ENCODE peak calls at places on chromosomes 3 and 15, in six cellular contexts. One of them, this sample, is unnamed.

GRCh38 chr3:109643590-109643989 is 306.2 kb upstream of the DPPA4 start:
- DNase-seq in activated naive CD4-positive, alpha-beta T cell: no peak
- DNase-seq in bronchial epithelial cell: peak
- DNase-seq in neuronal stem cell: no peak
- DNase-seq in stimulated activated CD8-positive, alpha-beta memory T cell treated with anti-CD3 and anti-CD28 coated beads, Interleukin-15, amount 100 ng/mL, for 1 hour: no peak
- DNase-seq in cerebellar cortex: no peak
- DNase-seq in this sample: no peak

GRCh38 chr15:30953731-30954378 is 37.6 kb downstream of the MTMR10 start:
- DNase-seq in activated naive CD4-positive, alpha-beta T cell: no peak
- DNase-seq in bronchial epithelial cell: peak
- DNase-seq in neuronal stem cell: no peak
- DNase-seq in stimulated activated CD8-positive, alpha-beta memory T cell treated with anti-CD3 and anti-CD28 coated beads, Interleukin-15, amount 100 ng/mL, for 1 hour: no peak
- DNase-seq in cerebellar cortex: no peak
- DNase-seq in this sample: no peak

GRCh38 chr3:60746043-60746638 is 505.1 kb downstream of the FHIT start:
- DNase-seq in activated naive CD4-positive, alpha-beta T cell: no peak
- DNase-seq in bronchial epithelial cell: no peak
- DNase-seq in neuronal stem cell: no peak
- DNase-seq in stimulated activated CD8-positive, alpha-beta memory T cell treated with anti-CD3 and anti-CD28 coated beads, Interleukin-15, amount 100 ng/mL, for 1 hour: no peak
- DNase-seq in cerebellar cortex: no peak
- DNase-seq in this sample: no peak

GRCh38 chr15:33292718-33293307 is 18.0 kb upstream of the RYR3 start:
- DNase-seq in activated naive CD4-positive, alpha-beta T cell: peak
- DNase-seq in bronchial epithelial cell: peak
- DNase-seq in neuronal stem cell: peak
- DNase-seq in stimulated activated CD8-positive, alpha-beta memory T cell treated with anti-CD3 and anti-CD28 coated beads, Interleukin-15, amount 100 ng/mL, for 1 hour: peak
- DNase-seq in cerebellar cortex: peak
- DNase-seq in this sample: peak

GRCh38 chr3:37117548-37117947 is 56.8 kb downstream of the LRRFIP2 start:
- DNase-seq in activated naive CD4-positive, alpha-beta T cell: no peak
- DNase-seq in bronchial epithelial cell: no peak
- DNase-seq in neuronal stem cell: no peak
- DNase-seq in stimulated activated CD8-positive, alpha-beta memory T cell treated with anti-CD3 and anti-CD28 coated beads, Interleukin-15, amount 100 ng/mL, for 1 hour: no peak
- DNase-seq in cerebellar cortex: no peak
- DNase-seq in this sample: no peak

GRCh38 chr3:12369598-12369997 is 80.7 kb downstream of the PPARG start:
- DNase-seq in activated naive CD4-positive, alpha-beta T cell: no peak
- DNase-seq in bronchial epithelial cell: no peak
- DNase-seq in neuronal stem cell: no peak
- DNase-seq in stimulated activated CD8-positive, alpha-beta memory T cell treated with anti-CD3 and anti-CD28 coated beads, Interleukin-15, amount 100 ng/mL, for 1 hour: no peak
- DNase-seq in cerebellar cortex: no peak
- DNase-seq in this sample: no peak

GRCh38 chr3:151404316-151404715 is 19.8 kb upstream of the P2RY12 start:
- DNase-seq in activated naive CD4-positive, alpha-beta T cell: no peak
- DNase-seq in bronchial epithelial cell: peak
- DNase-seq in neuronal stem cell: no peak
- DNase-seq in stimulated activated CD8-positive, alpha-beta memory T cell treated with anti-CD3 and anti-CD28 coated beads, Interleukin-15, amount 100 ng/mL, for 1 hour: no peak
- DNase-seq in cerebellar cortex: no peak
- DNase-seq in this sample: no peak

GRCh38 chr15:67033012-67033411 is 32.4 kb upstream of the SMAD3 start:
- DNase-seq in activated naive CD4-positive, alpha-beta T cell: no peak
- DNase-seq in bronchial epithelial cell: no peak
- DNase-seq in neuronal stem cell: no peak
- DNase-seq in stimulated activated CD8-positive, alpha-beta memory T cell treated with anti-CD3 and anti-CD28 coated beads, Interleukin-15, amount 100 ng/mL, for 1 hour: no peak
- DNase-seq in cerebellar cortex: no peak
- DNase-seq in this sample: no peak

GRCh38 chr3:151816091-151816604 is 2.2 kb downstream of the AADAC start:
- DNase-seq in activated naive CD4-positive, alpha-beta T cell: no peak
- DNase-seq in bronchial epithelial cell: peak
- DNase-seq in neuronal stem cell: no peak
- DNase-seq in stimulated activated CD8-positive, alpha-beta memory T cell treated with anti-CD3 and anti-CD28 coated beads, Interleukin-15, amount 100 ng/mL, for 1 hour: no peak
- DNase-seq in cerebellar cortex: no peak
- DNase-seq in this sample: no peak

GRCh38 chr3:117226932-117227331 is 517.4 kb downstream of the TUSC7 start:
- DNase-seq in activated naive CD4-positive, alpha-beta T cell: no peak
- DNase-seq in bronchial epithelial cell: no peak
- DNase-seq in neuronal stem cell: no peak
- DNase-seq in stimulated activated CD8-positive, alpha-beta memory T cell treated with anti-CD3 and anti-CD28 coated beads, Interleukin-15, amount 100 ng/mL, for 1 hour: no peak
- DNase-seq in cerebellar cortex: no peak
- DNase-seq in this sample: no peak

GRCh38 chr15:25182736-25183445 is 228.1 kb downstream of the SNRPN start:
- DNase-seq in activated naive CD4-positive, alpha-beta T cell: no peak
- DNase-seq in bronchial epithelial cell: no peak
- DNase-seq in neuronal stem cell: no peak
- DNase-seq in stimulated activated CD8-positive, alpha-beta memory T cell treated with anti-CD3 and anti-CD28 coated beads, Interleukin-15, amount 100 ng/mL, for 1 hour: no peak
- DNase-seq in cerebellar cortex: no peak
- DNase-seq in this sample: peak

GRCh38 chr3:121894191-121894990 is at the start of gene SLC15A2:
- DNase-seq in activated naive CD4-positive, alpha-beta T cell: no peak
- DNase-seq in bronchial epithelial cell: no peak
- DNase-seq in neuronal stem cell: no peak
- DNase-seq in stimulated activated CD8-positive, alpha-beta memory T cell treated with anti-CD3 and anti-CD28 coated beads, Interleukin-15, amount 100 ng/mL, for 1 hour: no peak
- DNase-seq in cerebellar cortex: peak
- DNase-seq in this sample: no peak

GRCh38 chr15:99618941-99619411 is 53.2 kb downstream of the MEF2A start:
- DNase-seq in activated naive CD4-positive, alpha-beta T cell: no peak
- DNase-seq in bronchial epithelial cell: peak
- DNase-seq in neuronal stem cell: no peak
- DNase-seq in stimulated activated CD8-positive, alpha-beta memory T cell treated with anti-CD3 and anti-CD28 coated beads, Interleukin-15, amount 100 ng/mL, for 1 hour: no peak
- DNase-seq in cerebellar cortex: no peak
- DNase-seq in this sample: no peak

GRCh38 chr15:30033763-30034162 is 49.0 kb upstream of the GOLGA8J start:
- DNase-seq in activated naive CD4-positive, alpha-beta T cell: no peak
- DNase-seq in bronchial epithelial cell: no peak
- DNase-seq in neuronal stem cell: no peak
- DNase-seq in stimulated activated CD8-positive, alpha-beta memory T cell treated with anti-CD3 and anti-CD28 coated beads, Interleukin-15, amount 100 ng/mL, for 1 hour: no peak
- DNase-seq in cerebellar cortex: no peak
- DNase-seq in this sample: no peak

GRCh38 chr3:4981688-4982494 is 2.7 kb downstream of the BHLHE40 start:
- DNase-seq in activated naive CD4-positive, alpha-beta T cell: no peak
- DNase-seq in bronchial epithelial cell: peak
- DNase-seq in neuronal stem cell: no peak
- DNase-seq in stimulated activated CD8-positive, alpha-beta memory T cell treated with anti-CD3 and anti-CD28 coated beads, Interleukin-15, amount 100 ng/mL, for 1 hour: no peak
- DNase-seq in cerebellar cortex: peak
- DNase-seq in this sample: no peak

GRCh38 chr3:51930439-51930838 is 11.3 kb downstream of the RRP9 start:
- DNase-seq in activated naive CD4-positive, alpha-beta T cell: no peak
- DNase-seq in bronchial epithelial cell: no peak
- DNase-seq in neuronal stem cell: no peak
- DNase-seq in stimulated activated CD8-positive, alpha-beta memory T cell treated with anti-CD3 and anti-CD28 coated beads, Interleukin-15, amount 100 ng/mL, for 1 hour: no peak
- DNase-seq in cerebellar cortex: no peak
- DNase-seq in this sample: no peak

GRCh38 chr3:157465741-157466140 is 29.1 kb downstream of the PTX3 start:
- DNase-seq in activated naive CD4-positive, alpha-beta T cell: no peak
- DNase-seq in bronchial epithelial cell: no peak
- DNase-seq in neuronal stem cell: no peak
- DNase-seq in stimulated activated CD8-positive, alpha-beta memory T cell treated with anti-CD3 and anti-CD28 coated beads, Interleukin-15, amount 100 ng/mL, for 1 hour: no peak
- DNase-seq in cerebellar cortex: no peak
- DNase-seq in this sample: no peak

GRCh38 chr3:187843654-187844053 is 98.4 kb upstream of the BCL6 start:
- DNase-seq in activated naive CD4-positive, alpha-beta T cell: no peak
- DNase-seq in bronchial epithelial cell: no peak
- DNase-seq in neuronal stem cell: no peak
- DNase-seq in stimulated activated CD8-positive, alpha-beta memory T cell treated with anti-CD3 and anti-CD28 coated beads, Interleukin-15, amount 100 ng/mL, for 1 hour: no peak
- DNase-seq in cerebellar cortex: peak
- DNase-seq in this sample: no peak

GRCh38 chr15:90184119-90184785 is 16.9 kb upstream of the SEMA4B start:
- DNase-seq in activated naive CD4-positive, alpha-beta T cell: no peak
- DNase-seq in bronchial epithelial cell: peak
- DNase-seq in neuronal stem cell: no peak
- DNase-seq in stimulated activated CD8-positive, alpha-beta memory T cell treated with anti-CD3 and anti-CD28 coated beads, Interleukin-15, amount 100 ng/mL, for 1 hour: no peak
- DNase-seq in cerebellar cortex: peak
- DNase-seq in this sample: no peak

GRCh38 chr3:126488886-126489569 is 13.3 kb upstream of the ZXDC start:
- DNase-seq in activated naive CD4-positive, alpha-beta T cell: no peak
- DNase-seq in bronchial epithelial cell: no peak
- DNase-seq in neuronal stem cell: no peak
- DNase-seq in stimulated activated CD8-positive, alpha-beta memory T cell treated with anti-CD3 and anti-CD28 coated beads, Interleukin-15, amount 100 ng/mL, for 1 hour: no peak
- DNase-seq in cerebellar cortex: no peak
- DNase-seq in this sample: no peak

GRCh38 chr3:186216903-186217819 is 108.3 kb upstream of the ETV5 start:
- DNase-seq in activated naive CD4-positive, alpha-beta T cell: no peak
- DNase-seq in bronchial epithelial cell: no peak
- DNase-seq in neuronal stem cell: no peak
- DNase-seq in stimulated activated CD8-positive, alpha-beta memory T cell treated with anti-CD3 and anti-CD28 coated beads, Interleukin-15, amount 100 ng/mL, for 1 hour: no peak
- DNase-seq in cerebellar cortex: no peak
- DNase-seq in this sample: no peak

GRCh38 chr3:186998937-186999368 is 68.6 kb downstream of the ST6GAL1 start:
- DNase-seq in activated naive CD4-positive, alpha-beta T cell: no peak
- DNase-seq in bronchial epithelial cell: no peak
- DNase-seq in neuronal stem cell: no peak
- DNase-seq in stimulated activated CD8-positive, alpha-beta memory T cell treated with anti-CD3 and anti-CD28 coated beads, Interleukin-15, amount 100 ng/mL, for 1 hour: no peak
- DNase-seq in cerebellar cortex: no peak
- DNase-seq in this sample: peak

GRCh38 chr15:73921257-73921890 is 4.9 kb upstream of the LOXL1 start:
- DNase-seq in activated naive CD4-positive, alpha-beta T cell: no peak
- DNase-seq in bronchial epithelial cell: no peak
- DNase-seq in neuronal stem cell: no peak
- DNase-seq in stimulated activated CD8-positive, alpha-beta memory T cell treated with anti-CD3 and anti-CD28 coated beads, Interleukin-15, amount 100 ng/mL, for 1 hour: no peak
- DNase-seq in cerebellar cortex: no peak
- DNase-seq in this sample: no peak

GRCh38 chr15:29568840-29569532 is 253.3 kb downstream of the TJP1 start:
- DNase-seq in activated naive CD4-positive, alpha-beta T cell: no peak
- DNase-seq in bronchial epithelial cell: peak
- DNase-seq in neuronal stem cell: no peak
- DNase-seq in stimulated activated CD8-positive, alpha-beta memory T cell treated with anti-CD3 and anti-CD28 coated beads, Interleukin-15, amount 100 ng/mL, for 1 hour: no peak
- DNase-seq in cerebellar cortex: peak
- DNase-seq in this sample: peak

GRCh38 chr3:177921153-177921552 is 615.1 kb upstream of the KCNMB2 start:
- DNase-seq in activated naive CD4-positive, alpha-beta T cell: no peak
- DNase-seq in bronchial epithelial cell: no peak
- DNase-seq in neuronal stem cell: no peak
- DNase-seq in stimulated activated CD8-positive, alpha-beta memory T cell treated with anti-CD3 and anti-CD28 coated beads, Interleukin-15, amount 100 ng/mL, for 1 hour: no peak
- DNase-seq in cerebellar cortex: no peak
- DNase-seq in this sample: no peak

GRCh38 chr3:89145995-89146394 is 38.6 kb downstream of the EPHA3 start:
- DNase-seq in activated naive CD4-positive, alpha-beta T cell: no peak
- DNase-seq in bronchial epithelial cell: peak
- DNase-seq in neuronal stem cell: no peak
- DNase-seq in stimulated activated CD8-positive, alpha-beta memory T cell treated with anti-CD3 and anti-CD28 coated beads, Interleukin-15, amount 100 ng/mL, for 1 hour: no peak
- DNase-seq in cerebellar cortex: no peak
- DNase-seq in this sample: no peak

This sample was measured in glutamatergic neuron.